ENCODE peak calls at places on chromosomes 12 and 14, in ten cellular contexts. Q is epithelial cell of prostate; C is stimulated activated CD8-positive, alpha-beta memory T cell treated with anti-CD3 and anti-CD28 coated beads, Interleukin-2, amount 100 ng/mL, for 1 hour; A is activated CD8-positive, alpha-beta memory T cell treated with anti-CD3 and anti-CD28 coated beads for 48 hours; U is germinal center; Y is GM12891; R is NCI-H1930; E is suprapubic skin; K is IMR-90; I is central memory CD4-positive, alpha-beta T cell. X is an unnamed sample.

GRCh38 chr12:116855744-116856470 is 25.3 kb downstream of the HRK start:
- DNase-seq in R (no peak), I (no peak), K (no peak), Y (no peak), E (no peak), A (no peak), C (no peak), Q (no peak), U (no peak), X (no peak)

GRCh38 chr12:11805680-11806079 is 156.2 kb downstream of the ETV6 start:
- DNase-seq in E (no peak), U (no peak), C (no peak), R (no peak), A (no peak), K (no peak), Y (no peak), I (no peak), Q (no peak), X (no peak)

GRCh38 chr12:112537710-112538396 is 119.1 kb downstream of the PTPN11 start:
- DNase-seq in R (no peak), C (no peak), A (no peak), K (peak), E (no peak), U (no peak), I (no peak), Y (no peak), Q (no peak), X (no peak)

GRCh38 chr12:66438601-66439000 is 136.3 kb downstream of the HELB start:
- DNase-seq in I (no peak), Q (no peak), Y (no peak), E (no peak), K (peak), C (no peak), R (no peak), U (no peak), A (no peak), X (peak)

GRCh38 chr12:116125981-116126566 is 151.4 kb downstream of the MED13L start:
- DNase-seq in U (no peak), Q (no peak), K (no peak), R (no peak), A (no peak), I (no peak), E (no peak), C (no peak), Y (no peak), X (no peak)

GRCh38 chr14:99215277-99215676 is 56.7 kb downstream of the BCL11B start:
- DNase-seq in R (no peak), E (no peak), U (no peak), K (no peak), I (no peak), A (no peak), C (no peak), Y (no peak), Q (no peak), X (peak)

GRCh38 chr12:9646794-9647622 is 22.5 kb upstream of the CLEC2D start:
- DNase-seq in E (no peak), R (no peak), U (no peak), Q (no peak), C (no peak), I (no peak), Y (no peak), A (no peak), K (peak), X (no peak)

GRCh38 chr14:30240002-30240401 is 312.4 kb upstream of the PRKD1 start:
- DNase-seq in I (no peak), A (no peak), C (no peak), U (no peak), R (no peak), Y (no peak), K (no peak), E (no peak), Q (no peak), X (no peak)

GRCh38 chr12:124170756-124171155 is 124.1 kb upstream of the RFLNA start:
- DNase-seq in Y (no peak), K (no peak), Q (no peak), C (no peak), U (no peak), R (no peak), I (no peak), E (no peak), A (no peak), X (no peak)

GRCh38 chr12:53483979-53484377 is 15.3 kb downstream of the MAP3K12 start:
- DNase-seq in K (no peak), E (no peak), R (no peak), A (no peak), Q (no peak), C (no peak), Y (no peak), U (no peak), I (no peak), X (no peak)

GRCh38 chr12:128969480-128970055 is 116.3 kb downstream of the GLT1D1 start:
- DNase-seq in U (peak), K (no peak), Q (no peak), E (no peak), Y (peak), R (peak), C (no peak), I (no peak), A (no peak), X (no peak)

GRCh38 chr12:47186246-47186645 is 106.5 kb upstream of the AMIGO2 start:
- DNase-seq in C (no peak), Q (no peak), I (no peak), R (no peak), A (no peak), Y (no peak), K (no peak), E (no peak), U (no peak), X (no peak)

GRCh38 chr14:37566811-37567371 is 28.2 kb downstream of the FOXA1 start:
- DNase-seq in U (no peak), Y (no peak), E (no peak), A (no peak), K (no peak), C (no peak), R (no peak), Q (no peak), I (no peak), X (no peak)

X was measured in retinal pigment epithelial cell.